ENCODE peak calls at places on chromosomes 5 and 9, in eight cellular contexts. B, D, U, T, K, C, A and O are unnamed samples.

GRCh38 chr9:78871452-78872331 is 574.8 kb downstream of the PSAT1 start:
- DNase-seq in B (no peak), D (no peak), U (no peak), T (no peak), K (no peak), C (no peak), A (no peak), O (no peak)

GRCh38 chr9:95383845-95384244 is 66.3 kb upstream of the FANCC start:
- DNase-seq in B (no peak), D (no peak), U (no peak), T (no peak), K (no peak), C (no peak), A (no peak), O (no peak)

GRCh38 chr5:146588331-146588730 is 72.3 kb upstream of the GPR151 start:
- DNase-seq in B (no peak), D (no peak), U (no peak), T (no peak), K (no peak), C (no peak), A (no peak), O (no peak)

GRCh38 chr5:164296603-164297080 is 791.2 kb downstream of the MAT2B start:
- DNase-seq in B (no peak), D (no peak), U (no peak), T (no peak), K (no peak), C (no peak), A (no peak), O (no peak)

GRCh38 chr5:89948977-89949376 is 460.6 kb downstream of the CETN3 start:
- DNase-seq in B (no peak), D (no peak), U (no peak), T (no peak), K (no peak), C (no peak), A (no peak), O (no peak)

GRCh38 chr5:151017897-151018296 is 2.5 kb upstream of the GPX3 start:
- DNase-seq in B (no peak), D (peak), U (no peak), T (no peak), K (no peak), C (peak), A (no peak), O (no peak)

GRCh38 chr5:115079934-115080623 is 89.6 kb downstream of the TRIM36 start:
- DNase-seq in B (no peak), D (no peak), U (no peak), T (no peak), K (no peak), C (no peak), A (no peak), O (no peak)

GRCh38 chr5:124997186-124997893 is 250.9 kb upstream of the ZNF608 start:
- DNase-seq in B (no peak), D (no peak), U (no peak), T (no peak), K (no peak), C (no peak), A (no peak), O (no peak)

GRCh38 chr5:43313854-43314457 is 744 bp upstream of the HMGCS1 start:
- DNase-seq in B (no peak), D (no peak), U (no peak), T (no peak), K (no peak), C (no peak), A (peak), O (no peak)

GRCh38 chr9:37407468-37407867 is 15.0 kb upstream of the GRHPR start:
- DNase-seq in B (no peak), D (peak), U (no peak), T (no peak), K (no peak), C (no peak), A (no peak), O (no peak)

GRCh38 chr5:157233515-157233914 is 32.4 kb upstream of the CYFIP2 start:
- DNase-seq in B (no peak), D (no peak), U (no peak), T (no peak), K (no peak), C (no peak), A (no peak), O (no peak)

GRCh38 chr5:180315762-180316212 is 23.9 kb upstream of the MAPK9 start:
- DNase-seq in B (no peak), D (peak), U (peak), T (no peak), K (peak), C (peak), A (peak), O (peak)

GRCh38 chr5:141840826-141841360 is 37.3 kb downstream of the PCDH1 start:
- DNase-seq in B (no peak), D (no peak), U (no peak), T (no peak), K (no peak), C (no peak), A (no peak), O (no peak)

GRCh38 chr9:77215874-77216273 is 38.5 kb downstream of the VPS13A start:
- DNase-seq in B (no peak), D (peak), U (no peak), T (no peak), K (no peak), C (no peak), A (no peak), O (peak)

GRCh38 chr9:78023003-78023741 is 8.4 kb downstream of the GNAQ start:
- DNase-seq in B (no peak), D (peak), U (no peak), T (no peak), K (no peak), C (no peak), A (no peak), O (peak)

GRCh38 chr5:82793808-82794419 is 283.3 kb downstream of the TMEM167A start:
- DNase-seq in B (no peak), D (peak), U (no peak), T (no peak), K (no peak), C (no peak), A (no peak), O (peak)

GRCh38 chr9:123997665-123998277 is 13.8 kb upstream of the LHX2 start:
- DNase-seq in B (no peak), D (no peak), U (no peak), T (no peak), K (peak), C (peak), A (no peak), O (no peak)

GRCh38 chr9:110531776-110532175 is 47.8 kb downstream of the SVEP1 start:
- DNase-seq in B (no peak), D (no peak), U (no peak), T (no peak), K (no peak), C (no peak), A (no peak), O (no peak)

GRCh38 chr5:121408778-121409177 is 442.9 kb upstream of the FTMT start:
- DNase-seq in B (no peak), D (no peak), U (no peak), T (no peak), K (no peak), C (no peak), A (no peak), O (no peak)

GRCh38 chr5:56815657-56816545 is 552 bp downstream of the MAP3K1 start:
- DNase-seq in B (no peak), D (no peak), U (peak), T (peak), K (peak), C (peak), A (peak), O (peak)

GRCh38 chr9:105330201-105330600 is 85.8 kb downstream of the SLC44A1 start:
- DNase-seq in B (no peak), D (peak), U (no peak), T (no peak), K (no peak), C (no peak), A (no peak), O (no peak)

GRCh38 chr9:109466623-109467590 is 31.2 kb downstream of the PTPN3 start:
- DNase-seq in B (no peak), D (no peak), U (no peak), T (no peak), K (no peak), C (no peak), A (no peak), O (no peak)

GRCh38 chr9:109315889-109316640 is 4.8 kb downstream of the EPB41L4B start:
- DNase-seq in B (peak), D (peak), U (no peak), T (no peak), K (no peak), C (peak), A (no peak), O (no peak)

GRCh38 chr9:97986466-97986865 is 3.3 kb downstream of the ANP32B start:
- DNase-seq in B (peak), D (no peak), U (no peak), T (no peak), K (no peak), C (no peak), A (no peak), O (no peak)

GRCh38 chr9:93470391-93470790 is 17.0 kb upstream of the FAM120AOS start:
- DNase-seq in B (no peak), D (no peak), U (no peak), T (no peak), K (no peak), C (no peak), A (no peak), O (no peak)

GRCh38 chr5:95216136-95216955 is 68.5 kb downstream of the MCTP1 start:
- DNase-seq in B (no peak), D (no peak), U (no peak), T (no peak), K (no peak), C (no peak), A (no peak), O (no peak)

GRCh38 chr9:104279535-104280215 is 185.6 kb downstream of the SMC2 start:
- DNase-seq in B (no peak), D (no peak), U (no peak), T (no peak), K (no peak), C (no peak), A (no peak), O (no peak)

GRCh38 chr9:5518061-5518936 is 8.0 kb downstream of the PDCD1LG2 start:
- DNase-seq in B (peak), D (no peak), U (no peak), T (no peak), K (no peak), C (no peak), A (no peak), O (no peak)

GRCh38 chr9:88767504-88767790 is 223.8 kb upstream of the S1PR3 start:
- DNase-seq in B (no peak), D (no peak), U (no peak), T (no peak), K (no peak), C (no peak), A (no peak), O (no peak)

GRCh38 chr9:78567693-78568092 is 270.8 kb downstream of the PSAT1 start:
- DNase-seq in B (no peak), D (no peak), U (no peak), T (no peak), K (no peak), C (no peak), A (no peak), O (no peak)

GRCh38 chr5:79562351-79563246 is 48.7 kb upstream of the HOMER1 start:
- DNase-seq in B (no peak), D (no peak), U (no peak), T (no peak), K (no peak), C (no peak), A (no peak), O (no peak)

GRCh38 chr5:8491254-8491653 is 622.3 kb downstream of the MTRR start:
- DNase-seq in B (no peak), D (no peak), U (no peak), T (no peak), K (no peak), C (no peak), A (no peak), O (no peak)

GRCh38 chr9:70080481-70081119 is 37.0 kb downstream of the MAMDC2 start:
- DNase-seq in B (no peak), D (peak), U (no peak), T (peak), K (no peak), C (no peak), A (no peak), O (no peak)

GRCh38 chr5:176535655-176536131 is 1.5 kb downstream of the RNF44 start:
- DNase-seq in B (no peak), D (peak), U (no peak), T (no peak), K (no peak), C (no peak), A (no peak), O (peak)

GRCh38 chr5:176536132-176536901 is 885 bp downstream of the RNF44 start:
- DNase-seq in B (peak), D (peak), U (peak), T (peak), K (peak), C (peak), A (peak), O (peak)

GRCh38 chr5:176533894-176534611 is 3.1 kb downstream of the RNF44 start:
- DNase-seq in B (no peak), D (peak), U (peak), T (no peak), K (no peak), C (no peak), A (no peak), O (peak)

GRCh38 chr5:176534640-176535039 is 2.6 kb downstream of the RNF44 start:
- DNase-seq in B (no peak), D (no peak), U (no peak), T (no peak), K (no peak), C (no peak), A (no peak), O (no peak)

DNA sequence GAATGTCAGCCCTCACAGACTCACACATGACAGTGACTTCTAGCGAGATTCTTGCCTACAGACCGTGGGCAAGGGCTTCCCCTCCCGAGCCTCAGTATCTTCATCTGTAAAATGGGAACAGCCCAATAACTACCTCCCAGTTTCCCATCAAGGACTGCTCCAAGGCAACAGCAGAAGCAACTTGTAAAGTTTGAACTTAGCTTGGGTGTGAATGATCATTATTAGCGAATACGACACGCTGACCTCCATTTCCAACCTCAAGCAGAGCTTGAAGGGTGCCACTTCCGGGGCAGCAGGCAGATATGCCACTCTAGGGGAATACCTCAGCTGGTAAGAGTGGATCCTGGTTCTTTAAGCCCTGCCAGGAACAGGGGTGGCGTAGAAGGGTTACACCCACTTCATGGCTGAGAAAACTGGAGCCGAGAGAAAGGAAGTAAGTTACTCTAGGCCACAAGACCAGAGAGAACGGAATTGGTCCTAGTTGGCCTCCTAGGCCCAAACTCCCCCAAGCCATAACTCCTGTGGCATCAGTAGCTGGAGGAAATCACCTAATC is 2.0 kb downstream of the RNF44 start:
- DNase-seq in B (no peak), D (no peak), U (peak), T (no peak), K (no peak), C (no peak), A (no peak), O (peak)
- TF ChIP-seq POLR2A in B (peak), D (no peak), U (peak), T (peak), K (no peak), C (no peak), A (no peak), O (no peak)

DNA sequence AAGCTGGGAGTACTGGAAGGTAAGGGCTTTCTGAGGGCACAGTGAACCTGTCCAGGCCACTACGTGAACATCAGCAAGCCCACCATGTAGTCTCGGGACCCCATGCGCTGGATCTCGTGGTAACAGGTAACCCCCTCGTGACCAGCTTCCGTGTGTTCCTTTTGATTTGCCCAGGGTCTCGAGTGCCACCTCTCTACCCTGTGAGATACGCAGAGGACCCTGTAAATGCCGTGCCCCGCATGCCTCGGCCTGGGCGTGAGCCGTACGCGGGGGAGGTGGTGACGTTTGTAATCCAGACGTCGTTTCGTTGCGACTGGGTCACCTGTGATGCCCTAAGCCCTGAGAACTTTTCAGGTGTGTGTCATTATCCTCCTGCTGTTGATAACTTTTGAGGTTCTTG is 45.5 kb downstream of the TENT4A start:
- DNase-seq in B (no peak), D (no peak), U (no peak), T (peak), K (no peak), C (no peak), A (no peak), O (no peak)
- TF ChIP-seq POLR2A in B (no peak), D (no peak), U (no peak), T (no peak), K (no peak), C (no peak), A (no peak), O (no peak)

DNA sequence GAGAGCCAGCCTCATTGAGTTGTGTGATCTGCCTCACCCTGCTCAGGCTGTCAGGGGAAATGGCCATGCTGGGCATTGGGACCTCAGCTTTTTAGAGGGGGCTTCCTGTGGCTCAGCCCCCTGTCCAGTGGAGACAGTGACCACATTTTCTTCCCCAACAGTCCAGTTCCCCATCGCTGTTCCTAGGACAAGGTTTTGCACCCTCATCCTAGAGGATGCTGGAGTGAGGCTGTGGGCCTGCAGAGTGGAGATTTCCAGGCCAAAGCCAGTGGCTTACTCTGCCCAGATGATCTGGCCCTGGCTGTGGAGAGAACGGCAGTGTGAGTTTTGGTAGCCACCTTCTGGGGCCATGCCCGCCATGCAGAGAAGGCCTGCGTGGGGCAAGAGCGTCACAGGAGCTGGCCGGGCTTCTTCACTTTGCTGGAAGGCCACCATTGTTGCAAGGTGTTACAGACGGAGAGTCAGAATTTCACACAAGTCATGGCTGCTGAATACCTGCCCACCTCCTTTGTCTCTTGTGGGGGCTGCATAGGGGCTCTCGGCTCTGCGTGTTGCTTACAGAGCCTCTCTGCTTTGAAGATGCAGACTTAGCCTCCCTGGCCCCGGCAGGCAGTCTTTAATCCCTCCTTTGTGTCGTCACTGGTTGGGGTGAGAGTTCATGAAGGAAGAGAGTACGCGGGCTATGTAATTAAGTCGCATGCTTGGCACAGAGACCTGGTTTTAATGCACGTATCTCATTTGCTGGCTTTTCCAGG is 35.2 kb upstream of the PITX1 start:
- DNase-seq in B (no peak), D (no peak), U (no peak), T (peak), K (no peak), C (no peak), A (no peak), O (no peak)
- TF ChIP-seq POLR2A in B (no peak), D (no peak), U (no peak), T (no peak), K (no peak), C (no peak), A (no peak), O (no peak)

DNA sequence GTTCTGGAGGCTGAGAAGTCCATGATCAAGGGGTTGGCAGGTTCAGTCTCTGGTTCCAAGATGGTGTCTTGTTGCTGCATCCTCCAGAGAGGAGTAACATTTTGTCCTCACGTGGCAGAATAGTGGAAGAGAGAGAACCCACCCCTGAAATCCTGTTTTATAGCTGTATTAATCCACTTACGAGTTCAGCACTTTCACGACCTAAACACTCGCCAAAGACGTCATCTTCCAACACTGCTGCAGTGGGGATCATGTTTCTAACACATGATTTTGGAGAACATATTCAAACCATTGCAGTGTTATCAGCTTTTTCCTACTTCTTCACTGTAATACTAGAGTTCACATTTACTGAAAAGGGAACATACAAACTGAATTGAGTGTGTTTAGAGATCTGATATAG is 233.1 kb upstream of the ATP10B start:
- DNase-seq in B (no peak), D (no peak), U (no peak), T (no peak), K (no peak), C (no peak), A (no peak), O (no peak)
- TF ChIP-seq POLR2A in B (no peak), D (no peak), U (no peak), T (no peak), K (no peak), C (no peak), A (no peak), O (no peak)